ENCODE peak calls at places on chromosomes 12 and 14, in seven cellular contexts. F, X, U, G, V, R and B are unnamed samples.

GRCh38 chr14:61489932-61490331 is 168.6 kb downstream of the PRKCH start:
- DNase-seq in U (peak), G (no peak), X (no peak), R (no peak), F (no peak), V (no peak), B (no peak)

GRCh38 chr12:106942775-106943174 is 12.9 kb upstream of the TMEM263 start:
- DNase-seq in R (no peak), G (no peak), X (no peak), U (no peak), V (no peak), F (no peak), B (no peak)

GRCh38 chr12:10033783-10034381 is 3.4 kb downstream of the CLEC9A start:
- DNase-seq in X (peak), U (peak), G (no peak), R (no peak), V (no peak), F (no peak), B (peak)

GRCh38 chr12:57342207-57342691 is 88.6 kb downstream of the R3HDM2 start:
- DNase-seq in V (peak), F (no peak), X (peak), G (peak), R (peak), U (no peak), B (peak)

GRCh38 chr12:2677142-2677880 is 117.5 kb upstream of the FKBP4 start:
- DNase-seq in F (no peak), V (peak), X (no peak), R (no peak), G (no peak), U (no peak), B (no peak)

GRCh38 chr14:61653507-61653906 is 41.8 kb upstream of the HIF1A start:
- DNase-seq in R (no peak), F (no peak), U (peak), V (no peak), G (no peak), X (peak), B (no peak)

GRCh38 chr14:64950889-64951288 is 8.3 kb upstream of the GPX2 start:
- DNase-seq in F (no peak), X (no peak), G (no peak), U (no peak), V (no peak), R (no peak), B (no peak)

GRCh38 chr12:50017653-50018052 is 7.6 kb downstream of the RACGAP1 start:
- DNase-seq in F (no peak), X (peak), G (no peak), R (no peak), U (no peak), V (peak), B (no peak)

GRCh38 chr14:77409131-77409533 is 14.2 kb downstream of the NOXRED1 start:
- DNase-seq in R (no peak), F (no peak), U (peak), X (peak), V (peak), G (no peak), B (no peak)

GRCh38 chr14:97306133-97306784 is 509.1 kb downstream of the VRK1 start:
- DNase-seq in G (no peak), X (no peak), R (no peak), V (no peak), F (peak), U (no peak), B (no peak)

GRCh38 chr14:76098047-76098446 is 53.7 kb upstream of the GPATCH2L start:
- DNase-seq in F (no peak), R (no peak), U (no peak), G (no peak), X (no peak), V (no peak), B (no peak)

GRCh38 chr12:105166736-105167135 is 59.2 kb downstream of the WASHC4 start:
- DNase-seq in F (no peak), V (no peak), G (no peak), U (no peak), X (peak), R (no peak), B (no peak)

GRCh38 chr12:65175385-65175784 is 6.0 kb downstream of the LEMD3 start:
- DNase-seq in X (no peak), F (no peak), U (no peak), R (no peak), G (no peak), V (no peak), B (no peak)

GRCh38 chr14:60965402-60965801 is 15.5 kb downstream of the TRMT5 start:
- DNase-seq in G (no peak), R (no peak), V (no peak), U (peak), F (no peak), X (peak), B (no peak)

GRCh38 chr12:122467983-122468382 is 32.7 kb downstream of the ZCCHC8 start:
- DNase-seq in X (no peak), R (no peak), U (no peak), V (no peak), G (no peak), F (no peak), B (no peak)

GRCh38 chr14:76727403-76727802 is 33.9 kb upstream of the VASH1 start:
- DNase-seq in R (no peak), U (no peak), G (no peak), X (no peak), V (no peak), F (no peak), B (no peak)

DNA sequence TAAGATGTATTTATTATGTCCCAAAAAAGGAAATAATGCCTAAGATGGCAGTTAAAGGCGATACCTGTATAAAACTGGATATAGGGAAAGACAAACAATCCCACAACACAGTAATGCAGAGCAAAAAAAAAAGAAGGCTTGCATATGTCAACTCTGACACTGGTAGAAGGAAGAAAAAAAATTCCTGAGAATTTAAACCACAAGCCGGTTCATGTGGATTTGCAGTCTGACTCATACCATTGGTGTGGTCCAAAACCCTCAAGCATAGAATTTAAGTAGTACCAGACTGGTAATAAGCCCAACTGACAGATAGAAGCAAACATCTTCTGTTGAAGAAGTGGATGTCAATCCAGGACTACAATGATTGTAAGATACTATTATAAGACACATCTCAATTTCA is 7.2 kb downstream of the DNAI7 start:
- DNase-seq in F (no peak), V (no peak), X (peak), R (no peak), U (peak), G (no peak), B (no peak)
- H3K27ac ChIP-seq in F (no peak), V (no peak), X (no peak), R (no peak), U (no peak), G (no peak), B (no peak)

GRCh38 chr14:49745191-49745590 is 22.8 kb upstream of the KLHDC2 start:
- DNase-seq in G (no peak), V (no peak), U (no peak), X (no peak), R (no peak), F (no peak), B (no peak)
- H3K9ac ChIP-seq in G (no peak), V (no peak), U (no peak), X (no peak), R (no peak), F (no peak), B (no peak)

DNA sequence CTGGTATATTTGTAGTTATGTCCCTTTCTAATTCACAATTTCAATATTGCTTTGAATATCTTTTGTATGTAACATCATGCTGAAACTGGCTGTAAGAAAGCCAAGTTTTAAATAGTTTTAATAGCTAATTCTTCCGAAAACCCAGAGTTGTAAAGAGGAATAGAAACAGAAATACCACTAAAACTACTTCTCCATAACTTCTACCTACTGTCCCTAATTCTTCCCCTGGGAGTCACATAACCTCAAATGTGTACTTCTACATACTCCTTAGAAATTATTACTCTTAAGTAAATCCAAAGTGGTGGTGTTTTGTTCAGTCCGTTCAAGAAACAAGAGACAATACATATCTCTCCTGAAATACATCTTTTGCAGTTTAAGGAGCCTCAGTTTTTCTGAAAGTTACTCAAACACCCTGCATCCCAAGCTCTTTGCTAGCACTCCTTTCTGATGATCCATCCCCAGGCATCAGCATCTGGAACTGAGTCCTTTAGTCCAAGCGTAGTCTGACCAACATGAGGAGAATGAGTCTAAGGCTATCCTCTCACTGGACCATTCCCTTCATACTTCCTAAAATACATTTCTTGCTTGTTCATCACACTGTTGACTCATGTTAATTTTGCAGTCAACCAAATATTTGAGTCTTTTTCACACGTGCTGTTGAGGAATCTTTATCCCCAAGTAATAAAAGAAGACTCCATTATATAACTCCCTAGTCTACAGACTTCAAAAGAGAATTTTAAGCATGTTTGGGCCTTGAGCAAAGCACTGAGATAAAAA is 214.3 kb upstream of the NUDT4 start:
- DNase-seq in F (no peak), U (peak), V (no peak), G (no peak), R (no peak), X (no peak), B (no peak)
- H3K27ac ChIP-seq in F (no peak), U (peak), V (no peak), G (no peak), R (no peak), X (no peak), B (no peak)

GRCh38 chr14:69399750-69400149 is 1.3 kb downstream of the SLC39A9 start:
- DNase-seq in F (no peak), U (no peak), X (no peak), G (no peak), R (no peak), V (no peak), B (no peak)
- H3K9ac ChIP-seq in F (peak), U (peak), X (peak), G (no peak), R (no peak), V (peak), B (peak)

GRCh38 chr14:91283666-91284065 is 39.2 kb upstream of the GPR68 start:
- DNase-seq in U (peak), X (no peak), F (no peak), G (no peak), R (no peak), V (no peak), B (no peak)

GRCh38 chr14:91281346-91281745 is 36.8 kb upstream of the GPR68 start:
- DNase-seq in F (no peak), V (no peak), X (no peak), U (peak), R (no peak), G (no peak), B (no peak)

GRCh38 chr14:91284146-91284790 is 39.8 kb upstream of the GPR68 start:
- DNase-seq in V (no peak), X (peak), U (peak), F (no peak), G (no peak), R (no peak), B (no peak)

GRCh38 chr14:91284791-91285548 is 40.5 kb upstream of the GPR68 start:
- DNase-seq in U (no peak), V (no peak), R (no peak), G (no peak), X (peak), F (no peak), B (peak)

GRCh38 chr14:91282954-91283645 is 38.6 kb upstream of the GPR68 start:
- DNase-seq in U (no peak), V (no peak), F (peak), R (no peak), X (no peak), G (no peak), B (no peak)
- H3K27ac ChIP-seq in U (peak), V (no peak), F (peak), R (no peak), X (no peak), G (no peak), B (no peak)

DNA sequence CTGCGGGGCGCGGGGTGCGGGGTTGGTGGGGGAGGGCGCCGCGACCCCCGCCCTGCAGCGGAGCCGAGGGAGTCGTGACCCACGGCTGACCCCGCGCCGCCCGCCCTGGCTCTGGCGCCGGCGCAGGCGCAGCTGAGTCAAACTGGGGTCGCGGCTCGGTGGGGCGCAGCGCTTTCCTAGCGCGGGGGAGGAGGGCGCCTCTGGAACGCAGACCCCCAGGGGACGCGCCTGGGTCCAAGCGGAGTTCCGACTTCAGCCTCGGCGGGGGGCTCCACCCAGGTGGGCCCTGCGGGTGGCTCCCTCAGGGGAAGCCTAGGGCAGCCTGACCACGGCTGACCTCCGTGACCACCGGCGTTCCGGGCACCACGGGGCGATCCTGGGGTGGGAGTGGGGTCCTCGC is 467 bp upstream of the ANHX start:
- DNase-seq in X (no peak), U (no peak), R (no peak), G (no peak), F (no peak), V (no peak), B (no peak)
- H3K9ac ChIP-seq in X (no peak), U (no peak), R (no peak), G (no peak), F (no peak), V (no peak), B (no peak)

GRCh38 chr12:75862692-75863471 is 168.7 kb downstream of the PHLDA1 start:
- DNase-seq in X (peak), V (no peak), U (peak), R (no peak), G (no peak), F (no peak), B (no peak)
- H3K27ac ChIP-seq in X (no peak), V (no peak), U (peak), R (no peak), G (no peak), F (no peak), B (no peak)